ENCODE peak calls at places on chromosomes 16 and 17, in five cellular contexts. One of them, this sample, is unnamed.

GRCh38 chr17:55652825-55653224 is 69.8 kb downstream of the TMEM100 start:
- DNase-seq in IMR-90: no peak
- DNase-seq in mesendoderm: no peak
- DNase-seq in H1: no peak
- DNase-seq in mesenchymal stem cell: no peak
- DNase-seq in this sample: no peak

GRCh38 chr16:10937068-10937859 is 5.0 kb downstream of the DEXI start:
- DNase-seq in IMR-90: no peak
- DNase-seq in mesendoderm: no peak
- DNase-seq in H1: no peak
- DNase-seq in mesenchymal stem cell: no peak
- DNase-seq in this sample: no peak

GRCh38 chr17:73369126-73369525 is 57.3 kb upstream of the CDC42EP4 start:
- DNase-seq in IMR-90: no peak
- DNase-seq in mesendoderm: no peak
- DNase-seq in H1: no peak
- DNase-seq in mesenchymal stem cell: no peak
- DNase-seq in this sample: no peak

GRCh38 chr17:14359251-14359939 is 58.5 kb downstream of the HS3ST3B1 start:
- DNase-seq in IMR-90: no peak
- DNase-seq in mesendoderm: no peak
- DNase-seq in H1: no peak
- DNase-seq in mesenchymal stem cell: peak; percentile 35
- DNase-seq in this sample: no peak

GRCh38 chr16:89395150-89396142 is 94.9 kb downstream of the ANKRD11 start:
- DNase-seq in IMR-90: peak; percentile 98
- DNase-seq in mesendoderm: no peak
- DNase-seq in H1: no peak
- DNase-seq in mesenchymal stem cell: peak; percentile 92
- DNase-seq in this sample: no peak

GRCh38 chr17:40060887-40061480 is 1.8 kb upstream of the THRA start:
- DNase-seq in IMR-90: no peak
- DNase-seq in mesendoderm: no peak
- DNase-seq in H1: no peak
- DNase-seq in mesenchymal stem cell: no peak
- DNase-seq in this sample: no peak

GRCh38 chr17:63855185-63855584 is 12.7 kb upstream of the SMARCD2 start:
- DNase-seq in IMR-90: no peak
- DNase-seq in mesendoderm: no peak
- DNase-seq in H1: no peak
- DNase-seq in mesenchymal stem cell: no peak
- DNase-seq in this sample: no peak

GRCh38 chr17:1473841-1474240 is 17.8 kb upstream of the CRK start:
- DNase-seq in IMR-90: no peak
- DNase-seq in mesendoderm: no peak
- DNase-seq in H1: no peak
- DNase-seq in mesenchymal stem cell: no peak
- DNase-seq in this sample: no peak

GRCh38 chr16:15811778-15812750 is 44.8 kb downstream of the MYH11 start:
- DNase-seq in IMR-90: peak; percentile 86
- DNase-seq in mesendoderm: peak; percentile 92
- DNase-seq in H1: no peak
- DNase-seq in mesenchymal stem cell: peak; percentile 93
- DNase-seq in this sample: peak; percentile 39

GRCh38 chr16:19882186-19882585 is 2.5 kb downstream of the GPRC5B start:
- DNase-seq in IMR-90: no peak
- DNase-seq in mesendoderm: peak; percentile 71
- DNase-seq in H1: peak; percentile 47
- DNase-seq in mesenchymal stem cell: no peak
- DNase-seq in this sample: no peak

GRCh38 chr16:85187886-85188285 is 75.6 kb upstream of the CIBAR2 start:
- DNase-seq in IMR-90: no peak
- DNase-seq in mesendoderm: no peak
- DNase-seq in H1: no peak
- DNase-seq in mesenchymal stem cell: no peak
- DNase-seq in this sample: no peak

GRCh38 chr16:54931041-54931756 is 534 bp downstream of the IRX5 start:
- DNase-seq in IMR-90: no peak
- DNase-seq in mesendoderm: peak; percentile 52
- DNase-seq in H1: no peak
- DNase-seq in mesenchymal stem cell: peak; percentile 37
- DNase-seq in this sample: peak; percentile 21

GRCh38 chr16:62738631-62739030 is 702.4 kb upstream of the CDH8 start:
- DNase-seq in IMR-90: no peak
- DNase-seq in mesendoderm: no peak
- DNase-seq in H1: no peak
- DNase-seq in mesenchymal stem cell: no peak
- DNase-seq in this sample: no peak

GRCh38 chr17:954431-955164 is 25.0 kb downstream of the NXN start:
- DNase-seq in IMR-90: peak; percentile 95
- DNase-seq in mesendoderm: no peak
- DNase-seq in H1: no peak
- DNase-seq in mesenchymal stem cell: peak; percentile 99
- DNase-seq in this sample: no peak

GRCh38 chr17:55341432-55341831 is 76.7 kb downstream of the HLF start:
- DNase-seq in IMR-90: peak; percentile 27
- DNase-seq in mesendoderm: no peak
- DNase-seq in H1: no peak
- DNase-seq in mesenchymal stem cell: no peak
- DNase-seq in this sample: no peak

GRCh38 chr16:65965632-65966031 is 400.9 kb upstream of the CDH5 start:
- DNase-seq in IMR-90: no peak
- DNase-seq in mesendoderm: no peak
- DNase-seq in H1: no peak
- DNase-seq in mesenchymal stem cell: no peak
- DNase-seq in this sample: no peak

GRCh38 chr17:64040201-64040600 is 19.8 kb upstream of the ICAM2 start:
- DNase-seq in IMR-90: no peak
- DNase-seq in mesendoderm: no peak
- DNase-seq in H1: no peak
- DNase-seq in mesenchymal stem cell: no peak
- DNase-seq in this sample: no peak

GRCh38 chr16:69112285-69113129 is 7.1 kb downstream of the HAS3 start:
- DNase-seq in IMR-90: peak; percentile 25
- DNase-seq in mesendoderm: peak; percentile 78
- DNase-seq in H1: no peak
- DNase-seq in mesenchymal stem cell: peak; percentile 46
- DNase-seq in this sample: peak; percentile 56

GRCh38 chr16:1793578-1794220 is at the start of gene IGFALS:
- DNase-seq in IMR-90: no peak
- DNase-seq in mesendoderm: no peak
- DNase-seq in H1: no peak
- DNase-seq in mesenchymal stem cell: no peak
- DNase-seq in this sample: no peak

GRCh38 chr16:55035037-55035436 is 104.4 kb downstream of the IRX5 start:
- DNase-seq in IMR-90: no peak
- DNase-seq in mesendoderm: peak; percentile 62
- DNase-seq in H1: no peak
- DNase-seq in mesenchymal stem cell: no peak
- DNase-seq in this sample: peak; percentile 41

GRCh38 chr17:46727572-46728348 is 90.7 kb downstream of the WNT3 start:
- DNase-seq in IMR-90: peak; percentile 90
- DNase-seq in mesendoderm: peak; percentile 34
- DNase-seq in H1: no peak
- DNase-seq in mesenchymal stem cell: peak; percentile 38
- DNase-seq in this sample: no peak

GRCh38 chr17:69501591-69502468 is 87.3 kb downstream of the MAP2K6 start:
- DNase-seq in IMR-90: peak; percentile 90
- DNase-seq in mesendoderm: peak; percentile 85
- DNase-seq in H1: no peak
- DNase-seq in mesenchymal stem cell: peak; percentile 64
- DNase-seq in this sample: no peak

GRCh38 chr17:81034168-81034777 is 678 bp upstream of the BAIAP2 start:
- DNase-seq in IMR-90: no peak
- DNase-seq in mesendoderm: peak; percentile 50
- DNase-seq in H1: no peak
- DNase-seq in mesenchymal stem cell: peak; percentile 27
- DNase-seq in this sample: no peak

GRCh38 chr17:81037026-81037782 is 2.3 kb downstream of the BAIAP2 start:
- DNase-seq in IMR-90: no peak
- DNase-seq in mesendoderm: no peak
- DNase-seq in H1: no peak
- DNase-seq in mesenchymal stem cell: peak; percentile 26
- DNase-seq in this sample: no peak

GRCh38 chr17:81036128-81036891 is 1.4 kb downstream of the BAIAP2 start:
- DNase-seq in IMR-90: no peak
- DNase-seq in mesendoderm: no peak
- DNase-seq in H1: no peak
- DNase-seq in mesenchymal stem cell: peak; percentile 28
- DNase-seq in this sample: no peak

GRCh38 chr17:81034779-81035388 is at the start of gene BAIAP2:
- DNase-seq in IMR-90: peak; percentile 90
- DNase-seq in mesendoderm: peak; percentile 96
- DNase-seq in H1: peak; percentile 77
- DNase-seq in mesenchymal stem cell: peak; percentile 93
- DNase-seq in this sample: peak; percentile 95

DNA sequence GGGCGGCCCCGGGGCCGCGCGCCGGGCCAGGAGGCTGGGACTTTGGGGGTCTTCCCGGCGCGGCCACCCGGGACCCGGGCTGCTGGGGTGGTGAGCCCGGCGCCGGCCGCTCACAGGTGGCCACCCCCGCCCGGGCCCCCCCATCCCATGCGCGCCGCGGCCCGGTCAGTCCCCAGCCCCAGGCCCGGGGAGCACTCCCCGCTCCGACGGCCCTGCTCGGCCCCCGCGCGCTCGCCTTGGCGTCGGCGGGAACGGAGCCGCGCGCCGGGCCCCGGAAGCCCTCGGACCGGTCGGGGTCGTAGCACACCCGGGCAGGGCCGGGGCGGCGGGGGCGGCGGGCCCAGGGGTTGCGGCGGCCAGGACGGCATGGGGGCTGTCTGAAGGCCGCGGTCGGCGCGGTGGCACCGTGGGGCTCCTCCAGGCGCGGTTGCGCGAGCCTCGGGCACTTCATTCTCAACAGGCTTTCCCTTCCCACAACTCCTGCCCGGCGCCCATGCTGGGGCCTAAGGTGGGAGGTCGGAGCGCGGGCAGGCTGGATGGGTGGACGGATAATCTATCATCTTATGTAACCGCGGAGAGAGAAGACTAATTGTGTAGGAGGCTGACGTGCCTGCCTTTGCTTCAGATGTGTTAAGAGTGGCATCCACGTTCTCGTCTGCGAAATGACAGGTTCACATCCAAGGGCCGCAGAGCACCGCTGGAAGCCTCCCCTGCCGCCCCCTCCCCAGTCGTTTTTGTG is 607 bp downstream of the BAIAP2 start:
- DNase-seq in IMR-90: no peak
- DNase-seq in mesendoderm: no peak
- DNase-seq in H1: no peak
- DNase-seq in mesenchymal stem cell: peak; percentile 46
- DNase-seq in this sample: no peak
- H2BK5ac ChIP-seq in IMR-90: no peak overlapping the region
- H2BK5ac ChIP-seq in mesendoderm: no peak overlapping the region
- H2BK5ac ChIP-seq in H1: no peak overlapping the region
- H2BK5ac ChIP-seq in mesenchymal stem cell: no peak overlapping the region
- H2BK5ac ChIP-seq in this sample: peak overlapping the region; percentile 39

DNA sequence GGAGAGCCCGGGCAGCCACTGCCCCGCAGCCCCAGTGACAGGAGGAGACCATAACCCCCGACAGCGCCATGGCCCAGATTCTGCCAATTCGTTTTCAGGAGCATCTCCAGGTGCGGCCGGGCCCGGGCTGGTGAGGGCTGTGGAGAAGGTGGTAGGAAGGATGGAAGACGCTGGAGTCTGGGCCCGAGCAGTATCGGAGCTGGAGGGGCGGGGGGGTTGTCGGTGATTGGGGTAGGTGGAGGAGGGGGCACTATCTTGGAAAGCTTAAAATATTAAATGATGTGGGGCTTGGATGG is 317 bp downstream of the CLTC start:
- DNase-seq in IMR-90: no peak
- DNase-seq in mesendoderm: no peak
- DNase-seq in H1: no peak
- DNase-seq in mesenchymal stem cell: no peak
- DNase-seq in this sample: no peak
- H3K4me3 ChIP-seq in IMR-90: peak overlapping the region; percentile 61
- H3K4me3 ChIP-seq in mesendoderm: peak overlapping the region; percentile 96
- H3K4me3 ChIP-seq in H1: peak overlapping the region; percentile 94
- H3K4me3 ChIP-seq in mesenchymal stem cell: peak overlapping the region; percentile 97
- H3K4me3 ChIP-seq in this sample: peak overlapping the region; percentile 80

GRCh38 chr16:9091867-9092281 is 430 bp downstream of the HAPSTR1 start:
- DNase-seq in IMR-90: no peak
- DNase-seq in mesendoderm: peak; percentile 27
- DNase-seq in H1: no peak
- DNase-seq in mesenchymal stem cell: peak; percentile 33
- DNase-seq in this sample: peak; percentile 21
- H2BK15ac ChIP-seq in IMR-90: no peak overlapping the region
- H2BK15ac ChIP-seq in mesendoderm: no peak overlapping the region
- H2BK15ac ChIP-seq in H1: no peak overlapping the region
- H2BK15ac ChIP-seq in mesenchymal stem cell: peak overlapping the region; percentile 46
- H2BK15ac ChIP-seq in this sample: peak overlapping the region; percentile 72

GRCh38 chr17:43578352-43578698 is 32.2 kb upstream of the ETV4 start:
- DNase-seq in IMR-90: no peak
- DNase-seq in mesendoderm: no peak
- DNase-seq in H1: no peak
- DNase-seq in mesenchymal stem cell: no peak
- DNase-seq in this sample: no peak
- H2BK5ac ChIP-seq in IMR-90: peak overlapping the region; percentile 83
- H2BK5ac ChIP-seq in mesendoderm: no peak overlapping the region
- H2BK5ac ChIP-seq in H1: peak overlapping the region; percentile 82
- H2BK5ac ChIP-seq in mesenchymal stem cell: no peak overlapping the region
- H2BK5ac ChIP-seq in this sample: no peak overlapping the region

GRCh38 chr17:10776372-10776771 is 27.5 kb downstream of the TMEM238L start:
- DNase-seq in IMR-90: no peak
- DNase-seq in mesendoderm: no peak
- DNase-seq in H1: no peak
- DNase-seq in mesenchymal stem cell: no peak
- DNase-seq in this sample: no peak
- H3K4me3 ChIP-seq in IMR-90: no peak overlapping the region
- H3K4me3 ChIP-seq in mesendoderm: no peak overlapping the region
- H3K4me3 ChIP-seq in H1: no peak overlapping the region
- H3K4me3 ChIP-seq in mesenchymal stem cell: no peak overlapping the region
- H3K4me3 ChIP-seq in this sample: no peak overlapping the region

DNA sequence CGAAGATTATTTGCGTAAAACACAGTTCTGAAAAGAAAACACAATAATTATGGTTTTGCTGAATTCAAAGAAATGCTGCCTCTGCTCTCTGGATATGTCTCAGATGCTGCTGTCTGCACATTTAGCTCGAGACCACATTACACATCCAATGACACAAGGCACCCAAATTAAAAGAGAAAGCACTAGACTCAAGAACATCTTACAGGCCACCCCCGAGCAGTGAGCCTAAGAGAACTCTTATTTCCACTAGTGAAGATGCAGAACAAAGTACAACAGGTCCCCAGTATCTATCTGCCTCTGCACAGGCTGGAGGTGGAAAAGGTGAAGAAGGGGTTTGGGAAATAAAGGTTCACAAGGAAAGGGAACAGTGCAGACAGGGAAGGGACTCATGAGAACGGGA is 33.5 kb downstream of the GRB2 start:
- DNase-seq in IMR-90: no peak
- DNase-seq in mesendoderm: no peak
- DNase-seq in H1: no peak
- DNase-seq in mesenchymal stem cell: no peak
- DNase-seq in this sample: no peak
- H2BK15ac ChIP-seq in IMR-90: no peak overlapping the region
- H2BK15ac ChIP-seq in mesendoderm: no peak overlapping the region
- H2BK15ac ChIP-seq in H1: no peak overlapping the region
- H2BK15ac ChIP-seq in mesenchymal stem cell: no peak overlapping the region
- H2BK15ac ChIP-seq in this sample: no peak overlapping the region

GRCh38 chr17:67343237-67343636 is 23.1 kb downstream of the PSMD12 start:
- DNase-seq in IMR-90: no peak
- DNase-seq in mesendoderm: no peak
- DNase-seq in H1: no peak
- DNase-seq in mesenchymal stem cell: no peak
- DNase-seq in this sample: no peak
- H2BK5ac ChIP-seq in IMR-90: no peak overlapping the region
- H2BK5ac ChIP-seq in mesendoderm: no peak overlapping the region
- H2BK5ac ChIP-seq in H1: no peak overlapping the region
- H2BK5ac ChIP-seq in mesenchymal stem cell: no peak overlapping the region
- H2BK5ac ChIP-seq in this sample: no peak overlapping the region